ENCODE peak calls at places on chromosomes 5 and 9, in eight cellular contexts. Q is gastrocnemius medialis; L is heart right ventricle; X is cardiac muscle cell; C is CD8-positive, alpha-beta T cell; F is uterus; A is IMR-90; K is adrenal gland. B is an unnamed sample.

GRCh38 chr9:114769664-114770063 is 36.2 kb downstream of the TNFSF15 start:
- DNase-seq in K (no peak), Q (no peak), A (peak), C (no peak), X (no peak), L (no peak), F (no peak), B (peak)

GRCh38 chr5:169450464-169450863 is 133.1 kb upstream of the SPDL1 start:
- DNase-seq in X (no peak), Q (no peak), K (peak), A (no peak), C (no peak), F (no peak), L (no peak), B (no peak)

GRCh38 chr5:141934099-141934844 is 10.6 kb downstream of the DELE1 start:
- DNase-seq in L (peak), C (no peak), X (no peak), Q (peak), F (no peak), K (no peak), A (peak), B (no peak)

GRCh38 chr5:152527358-152528048 is 122.4 kb upstream of the NMUR2 start:
- DNase-seq in K (no peak), A (no peak), L (no peak), X (no peak), F (no peak), C (no peak), Q (no peak), B (no peak)

GRCh38 chr5:8241558-8241957 is 372.6 kb downstream of the MTRR start:
- DNase-seq in K (no peak), F (no peak), X (no peak), Q (no peak), A (no peak), L (no peak), C (no peak), B (no peak)

GRCh38 chr5:178685386-178686059 is 44.9 kb downstream of the ZNF354A start:
- DNase-seq in K (no peak), X (no peak), Q (no peak), F (no peak), L (no peak), A (no peak), C (no peak), B (no peak)

GRCh38 chr5:34486160-34486765 is 169.9 kb upstream of the RAI14 start:
- DNase-seq in L (peak), F (peak), K (peak), C (peak), Q (peak), X (peak), A (peak), B (peak)

GRCh38 chr5:93224624-93225023 is 356.4 kb downstream of the NR2F1-AS1 start:
- DNase-seq in K (no peak), F (no peak), L (no peak), X (no peak), Q (no peak), A (no peak), C (no peak), B (no peak)

GRCh38 chr5:175579742-175580432 is 78.0 kb upstream of the HRH2 start:
- DNase-seq in F (no peak), X (no peak), A (no peak), L (no peak), K (no peak), C (no peak), Q (no peak), B (no peak)

GRCh38 chr5:61304611-61305369 is 27.3 kb upstream of the ZSWIM6 start:
- DNase-seq in C (no peak), A (peak), X (no peak), F (no peak), L (no peak), Q (no peak), K (no peak), B (peak)

GRCh38 chr9:86246752-86247161 is 12.7 kb downstream of the C9orf153 start:
- DNase-seq in K (peak), L (peak), X (no peak), C (no peak), Q (no peak), F (peak), A (no peak), B (peak)

GRCh38 chr5:139863855-139864558 is 68.4 kb downstream of the PSD2 start:
- DNase-seq in A (peak), F (peak), C (peak), Q (peak), X (peak), L (peak), K (peak), B (peak)

GRCh38 chr5:8905021-8905420 is 640.9 kb downstream of the SEMA5A start:
- DNase-seq in Q (no peak), K (no peak), X (peak), A (peak), L (no peak), F (no peak), C (no peak), B (peak)

GRCh38 chr9:13485068-13485596 is 205.6 kb upstream of the MPDZ start:
- DNase-seq in L (peak), K (peak), A (peak), Q (peak), X (no peak), C (no peak), F (peak), B (peak)

GRCh38 chr5:116747881-116748280 is 173.3 kb upstream of the SEMA6A start:
- DNase-seq in C (no peak), F (peak), A (no peak), K (no peak), Q (no peak), L (no peak), X (no peak), B (no peak)

GRCh38 chr5:154202379-154203260 is 12.1 kb downstream of the GALNT10 start:
- DNase-seq in F (no peak), A (no peak), C (peak), Q (no peak), X (no peak), K (no peak), L (no peak), B (no peak)

GRCh38 chr9:3508078-3508431 is 17.7 kb downstream of the RFX3 start:
- DNase-seq in F (no peak), L (no peak), C (no peak), Q (no peak), K (no peak), A (no peak), X (no peak), B (no peak)

GRCh38 chr5:151072234-151073025 is 8.4 kb downstream of the TNIP1 start:
- DNase-seq in K (no peak), L (no peak), A (peak), X (no peak), Q (peak), F (no peak), C (no peak), B (peak)

GRCh38 chr9:130213898-130214761 is 41.9 kb downstream of the NCS1 start:
- DNase-seq in K (peak), F (no peak), Q (no peak), C (no peak), L (no peak), A (peak), X (peak), B (peak)

GRCh38 chr5:179327026-179327735 is 18.1 kb downstream of the ADAMTS2 start:
- DNase-seq in L (no peak), K (no peak), A (no peak), X (no peak), C (no peak), F (no peak), Q (no peak), B (no peak)

GRCh38 chr5:149581192-149581861 is at the start of gene ARHGEF37:
- DNase-seq in L (peak), C (peak), F (peak), X (peak), K (peak), Q (peak), A (no peak), B (peak)

GRCh38 chr9:134914501-134914834 is 3.2 kb downstream of the FCN1 start:
- DNase-seq in F (no peak), C (no peak), K (no peak), Q (no peak), X (no peak), L (no peak), A (no peak), B (no peak)

GRCh38 chr9:73615557-73615956 is 463.9 kb downstream of the ANXA1 start:
- DNase-seq in Q (no peak), K (no peak), X (no peak), C (no peak), L (no peak), A (no peak), F (no peak), B (no peak)

GRCh38 chr5:172943283-172943841 is 15.9 kb upstream of the RPL26L1 start:
- DNase-seq in X (peak), A (peak), K (no peak), C (no peak), F (peak), L (no peak), Q (no peak), B (peak)

GRCh38 chr9:115514454-115514853 is 396.5 kb upstream of the TNC start:
- DNase-seq in K (no peak), X (no peak), F (no peak), A (no peak), Q (no peak), L (no peak), C (no peak), B (no peak)

GRCh38 chr5:137695651-137696428 is 40.0 kb downstream of the KLHL3 start:
- DNase-seq in L (peak), X (no peak), F (peak), K (no peak), Q (no peak), A (no peak), C (peak), B (no peak)

GRCh38 chr9:92706218-92706940 is 36.4 kb upstream of the IPPK start:
- DNase-seq in C (peak), K (peak), F (no peak), A (no peak), X (peak), L (no peak), Q (no peak), B (peak)

GRCh38 chr9:91676042-91676441 is 252.4 kb upstream of the NFIL3 start:
- DNase-seq in Q (no peak), K (no peak), A (no peak), C (no peak), L (no peak), F (no peak), X (no peak), B (no peak)

GRCh38 chr9:36847781-36848673 is 186.0 kb downstream of the PAX5 start:
- DNase-seq in C (no peak), A (no peak), K (no peak), Q (no peak), F (no peak), X (no peak), L (no peak), B (no peak)

GRCh38 chr5:177382423-177383029 is 1.7 kb upstream of the SLC34A1 start:
- DNase-seq in Q (no peak), L (no peak), F (no peak), K (peak), X (peak), C (peak), A (peak), B (peak)

GRCh38 chr5:33228149-33228548 is 212.6 kb upstream of the TARS1 start:
- DNase-seq in A (no peak), Q (no peak), F (no peak), L (no peak), C (no peak), K (no peak), X (no peak), B (no peak)

GRCh38 chr5:33227746-33228145 is 213.0 kb upstream of the TARS1 start:
- DNase-seq in X (no peak), L (no peak), F (no peak), C (no peak), A (no peak), Q (no peak), K (no peak), B (no peak)

GRCh38 chr5:33230467-33231078 is 210.2 kb upstream of the TARS1 start:
- DNase-seq in X (no peak), C (no peak), K (no peak), A (no peak), L (no peak), Q (no peak), F (no peak), B (no peak)

GRCh38 chr5:33227247-33227646 is 213.5 kb upstream of the TARS1 start:
- DNase-seq in L (no peak), K (no peak), X (no peak), A (peak), F (no peak), Q (no peak), C (no peak), B (no peak)

GRCh38 chr5:33229216-33229615 is 211.5 kb upstream of the TARS1 start:
- DNase-seq in F (no peak), L (no peak), A (no peak), C (no peak), K (peak), Q (peak), X (no peak), B (no peak)
- TF ChIP-seq CTCF in F (no peak), L (no peak), A (no peak), C (no peak), K (no peak), Q (no peak), X (no peak), B (no peak)

GRCh38 chr5:73822276-73822988 is 196.4 kb downstream of the ARHGEF28 start:
- DNase-seq in K (no peak), A (no peak), L (no peak), F (no peak), X (no peak), Q (no peak), C (no peak), B (no peak)
- H3K4me3 ChIP-seq in K (no peak), A (no peak), L (no peak), F (no peak), X (no peak), Q (no peak), C (no peak), B (no peak)

GRCh38 chr5:103258957-103259704 is 568 bp downstream of the MACIR start:
- DNase-seq in Q (peak), X (peak), A (peak), F (peak), K (peak), C (peak), L (peak), B (peak)
- TF ChIP-seq CTCF in Q (no peak), X (no peak), A (no peak), F (no peak), K (no peak), C (no peak), L (no peak), B (no peak)

GRCh38 chr5:134511796-134512660 is 13.4 kb upstream of the JADE2 start:
- DNase-seq in A (peak), K (peak), X (peak), Q (peak), F (peak), L (peak), C (no peak), B (peak)

GRCh38 chr5:134515801-134516200 is 9.7 kb upstream of the JADE2 start:
- DNase-seq in L (no peak), C (no peak), K (no peak), F (no peak), X (no peak), Q (no peak), A (no peak), B (no peak)

GRCh38 chr5:134509308-134510040 is 16.0 kb upstream of the JADE2 start:
- DNase-seq in Q (peak), F (no peak), X (no peak), A (peak), C (no peak), K (peak), L (no peak), B (peak)

GRCh38 chr5:134510970-134511795 is 14.3 kb upstream of the JADE2 start:
- DNase-seq in Q (no peak), X (no peak), K (peak), F (no peak), L (no peak), C (peak), A (peak), B (no peak)

DNA sequence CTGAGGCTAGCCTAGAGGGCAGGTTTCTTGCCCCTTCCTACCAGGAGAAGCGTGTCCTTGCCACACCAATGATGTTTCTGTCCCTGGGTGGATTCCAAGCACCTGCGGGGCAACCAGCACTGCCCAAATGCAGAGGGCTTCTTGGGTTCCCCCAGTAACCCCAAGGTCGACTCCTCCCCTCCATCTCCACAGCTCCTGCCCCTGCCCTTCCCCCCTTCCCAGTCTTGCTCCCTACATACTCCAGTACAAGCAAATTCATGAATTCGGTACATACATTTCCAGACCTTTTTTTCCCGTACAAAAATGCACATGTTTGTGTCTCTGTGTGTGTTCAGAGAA is 12.8 kb upstream of the JADE2 start:
- DNase-seq in F (no peak), C (no peak), L (no peak), X (no peak), Q (peak), A (no peak), K (peak), B (no peak)
- H3K4me3 ChIP-seq in F (no peak), C (no peak), L (no peak), X (no peak), Q (no peak), A (no peak), K (no peak), B (no peak)

DNA sequence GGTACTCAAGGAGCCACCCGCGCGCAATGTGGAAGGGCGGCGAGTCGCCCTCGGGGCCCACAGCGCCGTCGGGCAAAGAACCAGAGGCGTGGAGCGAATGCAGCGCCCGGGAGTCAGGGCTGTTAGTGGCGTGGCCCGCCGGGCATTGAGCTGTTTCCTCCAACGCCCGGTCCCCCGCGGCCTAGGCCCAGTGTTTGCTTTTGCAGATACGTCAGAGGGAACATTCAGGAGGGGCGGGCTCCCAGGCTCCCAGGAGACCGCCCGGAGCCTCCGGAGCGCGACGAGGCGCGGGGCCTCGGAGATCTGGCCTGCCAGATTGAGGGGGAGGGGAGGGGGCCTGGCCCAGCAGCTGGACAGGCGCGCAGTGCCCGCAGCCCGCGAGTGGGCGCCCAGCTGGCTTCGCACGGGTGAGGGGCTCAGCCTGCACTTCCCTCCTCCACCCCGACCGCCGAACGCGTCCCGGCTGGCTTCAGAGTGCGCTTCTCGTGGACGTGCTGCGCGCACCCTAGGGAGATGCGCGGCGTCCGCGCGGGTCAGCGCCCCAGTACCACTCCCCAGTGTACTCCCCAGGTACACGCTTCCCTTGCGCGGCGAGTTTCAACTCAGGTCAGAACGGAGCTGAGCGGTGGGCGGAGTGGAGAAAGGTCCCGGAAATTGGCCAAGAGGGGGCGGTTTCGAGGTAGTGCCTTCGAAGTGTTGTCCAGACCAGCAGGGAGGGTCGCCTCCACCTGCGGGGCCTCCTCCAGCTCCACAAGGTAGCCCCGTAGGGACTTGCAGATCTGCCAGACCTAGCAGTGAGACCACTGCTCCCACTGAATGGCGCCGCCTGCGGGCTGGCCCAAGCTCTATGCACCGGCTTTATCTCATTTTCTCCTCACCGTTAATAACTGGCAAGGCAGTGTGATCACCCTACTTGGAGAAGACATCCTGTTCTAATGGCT is 130.4 kb downstream of the TMEM174 start:
- DNase-seq in F (no peak), L (no peak), C (no peak), K (no peak), A (no peak), Q (no peak), X (peak), B (no peak)
- TF ChIP-seq CTCF in F (no peak), L (no peak), C (no peak), K (no peak), A (no peak), Q (no peak), X (peak), B (no peak)

GRCh38 chr5:56481998-56482698 is 249.0 kb upstream of the ANKRD55 start:
- DNase-seq in L (no peak), X (no peak), K (no peak), Q (no peak), F (no peak), C (no peak), A (no peak), B (no peak)
- H3K4me3 ChIP-seq in L (peak), X (no peak), K (no peak), Q (peak), F (peak), C (peak), A (no peak), B (no peak)

B was measured in fibroblast of villous mesenchyme.